ENCODE peak calls at places on chromosome 16, in six cellular contexts. M is H9, V is heart left ventricle, Z is cardiac muscle cell, C is neuronal stem cell, K is tibial artery. Y is an unnamed sample. For H3K4me1, the result is how much of the 10 kb centered on the place peaks cover.

GRCh38 chr16:15509593-15510520 is 75.5 kb downstream of the BMERB1 start:
- DNase-seq in M (no peak), V (no peak), Z (no peak), C (no peak), K (no peak), Y (peak)

GRCh38 chr16:51420247-51420646 is 269.2 kb upstream of the SALL1 start:
- DNase-seq in M (no peak), V (no peak), Z (no peak), C (no peak), K (no peak), Y (no peak)

GRCh38 chr16:4991754-4992153 is 33.6 kb downstream of the SEC14L5 start:
- DNase-seq in M (no peak), V (no peak), Z (no peak), C (no peak), K (no peak), Y (no peak)

GRCh38 chr16:28311913-28312312 is 19.6 kb downstream of the SBK1 start:
- DNase-seq in M (no peak), V (no peak), Z (no peak), C (no peak), K (no peak), Y (no peak)

GRCh38 chr16:21628196-21628726 is 24.1 kb downstream of the IGSF6 start:
- DNase-seq in M (no peak), V (no peak), Z (no peak), C (no peak), K (no peak), Y (no peak)

GRCh38 chr16:75527825-75528299 is 8.0 kb downstream of the CHST5 start:
- DNase-seq in M (no peak), V (no peak), Z (no peak), C (no peak), K (no peak), Y (no peak)

GRCh38 chr16:86432691-86433090 is 77.6 kb upstream of the FOXF1 start:
- DNase-seq in M (no peak), V (no peak), Z (no peak), C (no peak), K (no peak), Y (no peak)

GRCh38 chr16:51268237-51268636 is 117.2 kb upstream of the SALL1 start:
- DNase-seq in M (no peak), V (no peak), Z (no peak), C (no peak), K (no peak), Y (no peak)

GRCh38 chr16:57994778-57995177 is 5.7 kb downstream of the ZNF319 start:
- DNase-seq in M (peak), V (peak), Z (peak), C (no peak), K (no peak), Y (no peak)

GRCh38 chr16:2769675-2770056 is 7.4 kb downstream of the ELOB start:
- DNase-seq in M (no peak), V (peak), Z (no peak), C (no peak), K (no peak), Y (no peak)

GRCh38 chr16:78503501-78504110 is 404.2 kb downstream of the WWOX start:
- DNase-seq in M (no peak), V (no peak), Z (peak), C (peak), K (no peak), Y (peak)

GRCh38 chr16:586047-586644 is 3.7 kb upstream of the RAB40C start:
- DNase-seq in M (no peak), V (peak), Z (no peak), C (no peak), K (no peak), Y (no peak)

GRCh38 chr16:49698416-49698815 is 157.5 kb downstream of the ZNF423 start:
- DNase-seq in M (peak), V (peak), Z (peak), C (no peak), K (peak), Y (no peak)

GRCh38 chr16:27424772-27425498 is 23.0 kb downstream of the IL21R start:
- DNase-seq in M (peak), V (no peak), Z (no peak), C (no peak), K (peak), Y (no peak)

GRCh38 chr16:4101421-4102275 is 14.6 kb downstream of the ADCY9 start:
- DNase-seq in M (no peak), V (peak), Z (no peak), C (no peak), K (peak), Y (no peak)

DNA sequence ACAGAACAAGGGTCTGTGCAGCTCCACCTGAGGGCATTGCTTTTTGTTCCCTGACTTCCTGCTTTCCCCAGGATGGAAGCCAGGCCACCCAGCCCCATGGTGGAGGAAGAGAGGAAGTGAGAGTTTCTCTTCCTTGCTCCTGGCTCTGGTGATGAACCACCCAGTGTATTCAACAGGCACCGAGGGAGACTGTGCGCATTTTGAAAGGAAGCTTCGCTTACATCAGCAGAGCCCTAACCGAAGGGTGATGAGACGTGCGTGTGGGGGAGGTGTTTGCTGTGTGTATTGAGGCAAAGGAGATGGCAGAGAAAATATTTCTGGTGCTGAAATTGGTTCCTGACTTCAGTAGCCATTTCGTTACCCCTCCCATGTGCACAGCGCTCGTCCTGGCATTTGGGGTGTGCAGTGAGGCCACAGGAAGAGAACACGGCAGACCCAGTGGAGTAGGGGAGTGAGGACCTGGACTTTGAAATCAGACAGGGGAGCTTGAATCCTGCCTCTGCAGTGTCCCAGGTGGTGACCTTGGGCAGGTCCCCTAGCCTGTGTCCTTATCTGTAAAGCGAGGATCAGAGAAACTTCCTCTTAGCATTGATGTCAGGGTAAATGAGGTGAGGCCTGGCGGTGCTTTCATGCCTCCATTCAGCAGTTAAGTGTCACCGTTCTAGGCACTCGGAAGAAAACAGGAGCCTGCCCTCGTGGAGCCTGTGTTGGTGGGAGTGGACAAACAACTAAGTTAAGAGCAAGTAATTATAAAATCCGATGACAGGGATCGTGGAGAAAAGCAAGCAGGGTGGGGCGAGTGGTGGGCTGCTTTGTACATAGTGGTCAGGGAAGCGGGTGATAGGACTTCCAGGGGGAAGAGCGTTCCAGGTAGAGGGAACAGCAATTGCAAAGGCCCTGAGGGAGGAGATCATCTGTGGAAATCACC is 7.4 kb downstream of the CMIP start:
- DNase-seq in M (no peak), V (peak), Z (no peak), C (no peak), K (no peak), Y (no peak)
- H3K4me1 ChIP-seq in M (under half), V (under half), Z (under half), C (under half), K (under half), Y (under half)

DNA sequence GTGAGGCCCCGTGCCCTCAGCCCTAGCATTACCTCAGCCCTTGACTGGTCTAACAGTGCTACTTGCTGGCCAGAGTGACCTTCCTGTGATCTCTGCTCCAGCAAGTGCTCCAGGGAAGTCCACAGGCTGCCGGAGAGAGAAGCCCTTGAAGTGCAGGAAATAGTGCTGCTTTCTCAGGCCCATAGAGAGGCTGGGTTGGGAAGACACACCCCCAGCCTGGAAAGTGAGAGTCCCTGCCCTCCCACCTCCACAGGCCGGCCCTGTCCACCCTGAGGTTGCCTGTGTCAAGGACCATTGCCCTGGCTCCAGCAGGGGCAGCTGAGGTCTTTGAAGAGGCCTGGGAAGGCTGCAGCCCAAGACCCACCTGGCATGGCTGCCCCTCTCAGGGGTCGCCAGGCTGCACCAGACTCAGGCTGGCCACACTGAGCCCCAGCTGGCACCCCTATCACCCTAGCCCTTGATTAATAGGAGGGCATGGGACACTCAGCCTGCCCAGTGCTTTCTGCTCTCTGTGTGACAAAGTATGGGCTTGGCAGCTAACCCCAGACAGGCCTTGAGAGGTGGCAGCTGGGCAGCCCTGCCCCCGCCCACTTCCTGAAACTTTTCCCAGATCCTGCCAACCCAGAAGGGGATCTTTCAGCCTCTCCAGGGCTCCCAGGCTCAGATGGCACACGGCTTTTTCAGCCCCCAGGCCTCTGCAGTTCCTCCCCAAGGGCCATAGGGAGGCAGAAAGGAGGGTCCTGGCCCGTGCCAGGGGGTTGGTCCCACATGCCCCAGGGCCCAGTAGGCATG is 21.7 kb downstream of the ATP6V0D1 start:
- DNase-seq in M (no peak), V (peak), Z (peak), C (no peak), K (no peak), Y (no peak)
- H3K27ac ChIP-seq in M (no peak), V (peak), Z (peak), C (no peak), K (peak), Y (no peak)

GRCh38 chr16:85352221-85352620 is 239.9 kb upstream of the CIBAR2 start:
- DNase-seq in M (no peak), V (no peak), Z (no peak), C (no peak), K (no peak), Y (no peak)
- H3K4me1 ChIP-seq in M (under half), V (under half), Z (under half), C (under half), K (under half), Y (under half)

DNA sequence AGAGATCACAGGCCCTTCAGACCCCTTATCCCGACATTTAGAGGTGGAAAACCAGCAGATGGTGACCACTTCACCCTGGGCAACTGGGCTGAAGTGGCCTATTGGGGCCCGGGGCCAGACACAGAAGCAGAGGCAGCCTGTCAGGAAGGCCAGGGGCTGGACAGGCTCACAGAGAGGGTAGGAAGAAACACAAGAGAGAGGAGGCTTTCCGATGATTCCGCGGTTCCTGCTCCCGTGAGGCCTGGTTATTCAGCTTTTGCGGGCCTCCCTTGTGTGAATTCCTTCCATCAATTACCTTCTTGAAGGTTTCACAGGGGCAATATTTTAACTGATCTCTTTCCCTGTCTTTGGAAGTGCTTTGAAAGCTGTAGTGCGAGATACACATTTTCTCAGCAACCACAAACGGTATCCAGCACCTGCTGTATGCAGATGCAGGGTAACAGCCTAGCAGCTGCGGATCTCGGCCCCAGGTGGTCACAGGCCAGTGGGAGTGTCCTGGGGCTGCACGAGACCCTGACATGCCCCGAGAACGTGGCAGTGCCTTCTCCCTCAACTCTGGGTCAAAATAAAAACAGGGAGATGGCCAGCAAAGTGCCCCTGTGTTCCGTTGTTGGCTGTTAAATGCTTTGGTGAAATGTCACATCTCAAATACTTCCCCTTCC is 11.6 kb upstream of the CMIP start:
- DNase-seq in M (peak), V (no peak), Z (no peak), C (no peak), K (no peak), Y (no peak)
- H3K27ac ChIP-seq in M (no peak), V (no peak), Z (no peak), C (no peak), K (no peak), Y (no peak)

GRCh38 chr16:12239226-12239625 is 262.7 kb downstream of the SNX29 start:
- DNase-seq in M (no peak), V (no peak), Z (no peak), C (no peak), K (no peak), Y (no peak)

GRCh38 chr16:12235110-12235509 is 258.6 kb downstream of the SNX29 start:
- DNase-seq in M (no peak), V (no peak), Z (no peak), C (no peak), K (no peak), Y (no peak)

GRCh38 chr16:12239953-12240485 is 263.5 kb downstream of the SNX29 start:
- DNase-seq in M (no peak), V (no peak), Z (no peak), C (no peak), K (no peak), Y (no peak)

GRCh38 chr16:12238598-12238997 is 262.1 kb downstream of the SNX29 start:
- DNase-seq in M (no peak), V (no peak), Z (no peak), C (no peak), K (no peak), Y (no peak)

GRCh38 chr16:12236491-12237030 is 260.0 kb downstream of the SNX29 start:
- DNase-seq in M (no peak), V (no peak), Z (no peak), C (no peak), K (no peak), Y (no peak)
- H3K4me1 ChIP-seq in M (under half), V (under half), Z (under half), C (under half), K (under half), Y (under half)

DNA sequence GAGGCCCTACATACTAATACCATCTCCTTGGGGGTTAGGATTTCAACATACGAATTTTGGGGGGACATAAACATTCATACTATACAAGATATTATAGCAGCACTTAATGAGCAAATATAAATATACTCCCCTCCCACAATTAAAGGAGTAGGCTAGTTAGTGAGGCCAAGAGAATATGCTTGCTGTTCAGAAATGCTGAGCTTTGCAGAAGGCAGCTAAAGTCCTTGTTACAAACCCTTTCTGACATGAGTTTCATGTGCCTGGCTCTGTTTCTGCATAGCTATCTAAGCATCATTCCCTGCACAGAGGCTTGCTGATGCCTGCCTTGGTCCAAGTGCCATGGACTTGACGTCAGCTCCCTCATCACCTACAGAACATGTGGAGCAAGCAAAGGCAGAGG is 73.5 kb downstream of the GP2 start:
- DNase-seq in M (no peak), V (no peak), Z (no peak), C (no peak), K (no peak), Y (no peak)
- H3K27ac ChIP-seq in M (no peak), V (no peak), Z (no peak), C (no peak), K (no peak), Y (no peak)

DNA sequence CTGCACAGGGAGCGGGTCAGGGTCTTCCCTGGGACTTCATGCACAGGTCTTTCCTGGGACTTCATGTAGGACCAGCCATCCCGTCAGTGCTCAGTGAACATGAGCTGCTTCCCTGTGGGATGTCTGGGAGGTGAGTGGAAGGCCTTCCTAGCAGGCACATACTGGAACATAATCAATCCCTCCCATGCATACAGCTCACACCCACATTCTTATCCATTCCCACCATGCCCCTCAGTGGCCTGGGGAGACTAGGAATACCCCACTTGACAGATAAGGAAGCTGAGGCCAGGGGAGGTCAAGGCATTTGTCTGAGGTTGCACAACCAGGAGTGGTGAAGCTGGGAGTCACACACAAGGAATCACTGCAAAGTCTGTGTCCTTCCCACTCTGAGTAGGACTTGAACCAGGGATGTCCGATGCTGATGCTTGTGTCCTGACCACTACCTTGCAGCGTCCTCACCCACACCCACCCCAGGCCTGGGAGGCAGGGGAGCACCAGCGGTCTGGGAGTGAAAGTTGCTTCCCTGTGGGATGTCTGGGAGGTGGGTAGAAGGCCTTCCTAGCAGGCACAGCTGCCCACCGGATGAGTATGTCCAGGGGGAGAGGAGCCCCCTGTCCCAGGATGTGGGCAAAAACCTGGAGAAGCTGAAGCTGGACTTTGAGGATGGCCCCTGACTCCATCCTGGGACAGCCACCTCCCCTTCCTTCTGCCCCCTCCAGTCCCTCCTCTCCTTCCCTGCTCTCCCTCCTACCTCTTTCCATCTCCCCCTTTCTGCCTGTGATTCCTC is 1.0 kb upstream of the NLRC5 start:
- DNase-seq in M (no peak), V (no peak), Z (no peak), C (no peak), K (no peak), Y (no peak)
- H3K4me1 ChIP-seq in M (under half), V (half or more), Z (under half), C (under half), K (under half), Y (under half)

DNA sequence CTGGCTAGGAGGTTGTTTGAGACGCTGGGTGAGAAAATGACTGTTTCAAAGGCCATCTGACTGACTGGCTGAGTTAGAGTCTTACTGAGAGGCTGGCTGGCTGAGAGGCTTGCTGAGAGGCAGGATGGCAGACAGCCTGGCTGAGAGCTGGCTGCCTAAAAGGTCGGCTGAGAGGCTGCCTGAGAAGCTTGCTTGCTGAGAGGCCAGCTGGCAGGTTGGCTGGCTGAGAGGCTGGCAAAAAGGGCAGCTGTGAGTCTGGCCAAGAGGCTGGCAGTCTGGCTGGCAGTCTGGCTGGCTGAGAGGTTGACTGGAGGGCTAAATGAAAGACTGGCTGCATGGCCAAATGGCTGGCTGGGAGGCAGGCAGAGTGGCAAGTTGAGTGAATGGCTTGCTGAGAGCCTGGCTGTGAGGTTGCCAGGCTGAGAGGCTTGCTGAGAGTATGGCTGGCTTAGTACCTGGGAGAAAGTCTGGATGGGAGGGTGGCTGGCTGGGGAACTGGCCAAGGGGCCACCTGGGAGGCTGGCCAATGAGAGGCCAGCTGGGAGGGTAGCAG is 35.3 kb upstream of the ACSM2B start:
- DNase-seq in M (no peak), V (peak), Z (no peak), C (no peak), K (peak), Y (no peak)
- H3K27ac ChIP-seq in M (no peak), V (peak), Z (no peak), C (no peak), K (peak), Y (no peak)

Y was measured in iPS DF 6.9.